ENCODE peak calls at places on chromosomes 11 and 22, in seven cellular contexts. Z is choroid plexus epithelial cell, B is AG09309, Q is thoracic aorta, S is left ventricle myocardium inferior, K is testis, A is psoas muscle. E is an unnamed sample.

GRCh38 chr11:124917115-124917637 is 1.9 kb upstream of the HEPN1 start:
- DNase-seq in Q (no peak), K (no peak), B (no peak), Z (peak), S (no peak), A (no peak), E (peak)

GRCh38 chr11:129643031-129643721 is 172.5 kb upstream of the TMEM45B start:
- DNase-seq in Z (peak), Q (no peak), K (no peak), B (no peak), S (no peak), A (no peak), E (peak)

GRCh38 chr22:16960884-16961249 is 47.2 kb downstream of the GAB4 start:
- DNase-seq in B (no peak), Z (no peak), A (no peak), S (no peak), Q (no peak), K (no peak), E (no peak)

GRCh38 chr11:128544625-128545024 is 42.7 kb downstream of the ETS1 start:
- DNase-seq in S (no peak), Z (peak), Q (no peak), K (no peak), A (no peak), B (no peak), E (peak)

GRCh38 chr22:50139843-50140415 is 30.6 kb upstream of the PANX2 start:
- DNase-seq in S (no peak), A (no peak), B (no peak), K (no peak), Z (no peak), Q (no peak), E (no peak)

GRCh38 chr11:130886704-130887103 is 29.6 kb downstream of the SNX19 start:
- DNase-seq in A (no peak), Z (peak), B (no peak), S (no peak), K (no peak), Q (no peak), E (no peak)

GRCh38 chr11:61406991-61407728 is 14.8 kb downstream of the TMEM216 start:
- DNase-seq in K (no peak), B (no peak), S (no peak), Z (no peak), Q (no peak), A (no peak), E (no peak)

GRCh38 chr11:112628676-112629075 is 332.5 kb upstream of the NCAM1 start:
- DNase-seq in Z (no peak), A (no peak), B (no peak), S (no peak), Q (no peak), K (no peak), E (no peak)

GRCh38 chr11:18780329-18780728 is 11.3 kb downstream of the PTPN5 start:
- DNase-seq in Q (no peak), K (no peak), B (no peak), Z (no peak), S (no peak), A (no peak), E (no peak)

GRCh38 chr11:62770778-62771143 is 435 bp upstream of the TAF6L start:
- DNase-seq in B (no peak), S (no peak), A (peak), K (no peak), Q (no peak), Z (peak), E (peak)

GRCh38 chr11:84780689-84781293 is 846.4 kb downstream of the DLG2 start:
- DNase-seq in Q (no peak), S (no peak), K (no peak), Z (peak), B (no peak), A (no peak), E (peak)

GRCh38 chr11:7485136-7485853 is at the start of gene OLFML1:
- DNase-seq in Q (no peak), Z (peak), B (no peak), K (peak), A (no peak), S (peak), E (peak)

GRCh38 chr11:95994340-95994728 is 70.4 kb upstream of the MTMR2 start:
- DNase-seq in S (no peak), A (no peak), Z (no peak), Q (no peak), K (no peak), B (no peak), E (no peak)

GRCh38 chr11:119722281-119722794 is 6.7 kb downstream of the NECTIN1 start:
- DNase-seq in A (no peak), S (no peak), B (no peak), Q (no peak), K (no peak), Z (no peak), E (no peak)

GRCh38 chr11:22792497-22792896 is 37.1 kb downstream of the SVIP start:
- DNase-seq in Z (peak), B (no peak), A (no peak), S (no peak), Q (no peak), K (peak), E (peak)

GRCh38 chr11:82546556-82547162 is 187.0 kb downstream of the FAM181B start:
- DNase-seq in A (no peak), B (no peak), Z (no peak), Q (no peak), S (no peak), K (no peak), E (no peak)

GRCh38 chr11:76638267-76639197 is 32.0 kb downstream of the LRRC32 start:
- DNase-seq in S (no peak), A (no peak), B (no peak), Z (no peak), Q (no peak), K (no peak), E (no peak)

GRCh38 chr22:27988704-27989103 is 69.6 kb upstream of the PITPNB start:
- DNase-seq in S (no peak), Z (no peak), A (no peak), K (no peak), B (no peak), Q (no peak), E (no peak)

GRCh38 chr11:131137046-131137445 is 220.8 kb upstream of the SNX19 start:
- DNase-seq in S (no peak), B (no peak), K (no peak), Z (peak), Q (no peak), A (no peak), E (peak)

GRCh38 chr22:46835693-46836092 is 73.2 kb downstream of the TBC1D22A start:
- DNase-seq in Z (no peak), K (no peak), A (no peak), B (no peak), Q (no peak), S (no peak), E (no peak)

GRCh38 chr11:19672591-19673206 is 39.9 kb upstream of the NAV2 start:
- DNase-seq in Z (no peak), Q (no peak), B (no peak), A (no peak), K (no peak), S (no peak), E (no peak)

GRCh38 chr11:95419915-95420314 is 188.9 kb upstream of the SESN3 start:
- DNase-seq in B (peak), Q (no peak), K (no peak), A (no peak), S (no peak), Z (peak), E (peak)

GRCh38 chr11:44833221-44833620 is 106.5 kb downstream of the TSPAN18 start:
- DNase-seq in S (no peak), B (no peak), Z (no peak), Q (no peak), A (no peak), K (no peak), E (no peak)

GRCh38 chr11:66727282-66727882 is 1.6 kb downstream of the SPTBN2 start:
- DNase-seq in Z (peak), B (no peak), K (peak), S (no peak), A (peak), Q (no peak), E (no peak)

GRCh38 chr11:75722669-75723042 is 5.0 kb downstream of the MOGAT2 start:
- DNase-seq in Z (no peak), S (no peak), A (no peak), K (no peak), B (no peak), Q (no peak), E (no peak)

GRCh38 chr11:103530257-103530656 is 421.0 kb downstream of the DYNC2H1 start:
- DNase-seq in S (no peak), Q (no peak), Z (peak), K (no peak), B (no peak), A (no peak), E (no peak)

GRCh38 chr11:2137202-2138071 is 1.8 kb downstream of the IGF2 start:
- DNase-seq in A (peak), S (peak), K (peak), Z (peak), B (no peak), Q (no peak), E (peak)

GRCh38 chr22:38086942-38087341 is 3.0 kb upstream of the SLC16A8 start:
- DNase-seq in Q (no peak), B (no peak), S (no peak), Z (no peak), A (peak), K (no peak), E (no peak)

GRCh38 chr22:38089474-38089851 is 5.5 kb upstream of the SLC16A8 start:
- DNase-seq in Z (no peak), A (no peak), S (no peak), K (no peak), B (no peak), Q (no peak), E (no peak)

GRCh38 chr22:38088723-38089473 is 4.9 kb upstream of the SLC16A8 start:
- DNase-seq in A (no peak), S (peak), B (no peak), Z (no peak), Q (no peak), K (no peak), E (peak)

GRCh38 chr22:38086001-38086845 is 2.2 kb upstream of the SLC16A8 start:
- DNase-seq in K (no peak), B (no peak), S (no peak), Z (no peak), Q (no peak), A (peak), E (no peak)

GRCh38 chr22:38087855-38088254 is 3.9 kb upstream of the SLC16A8 start:
- DNase-seq in K (no peak), A (no peak), B (no peak), Q (no peak), Z (no peak), S (no peak), E (no peak)
- H3K4me3 ChIP-seq in K (no peak), A (no peak), B (no peak), Q (no peak), Z (no peak), S (no peak), E (no peak)

DNA sequence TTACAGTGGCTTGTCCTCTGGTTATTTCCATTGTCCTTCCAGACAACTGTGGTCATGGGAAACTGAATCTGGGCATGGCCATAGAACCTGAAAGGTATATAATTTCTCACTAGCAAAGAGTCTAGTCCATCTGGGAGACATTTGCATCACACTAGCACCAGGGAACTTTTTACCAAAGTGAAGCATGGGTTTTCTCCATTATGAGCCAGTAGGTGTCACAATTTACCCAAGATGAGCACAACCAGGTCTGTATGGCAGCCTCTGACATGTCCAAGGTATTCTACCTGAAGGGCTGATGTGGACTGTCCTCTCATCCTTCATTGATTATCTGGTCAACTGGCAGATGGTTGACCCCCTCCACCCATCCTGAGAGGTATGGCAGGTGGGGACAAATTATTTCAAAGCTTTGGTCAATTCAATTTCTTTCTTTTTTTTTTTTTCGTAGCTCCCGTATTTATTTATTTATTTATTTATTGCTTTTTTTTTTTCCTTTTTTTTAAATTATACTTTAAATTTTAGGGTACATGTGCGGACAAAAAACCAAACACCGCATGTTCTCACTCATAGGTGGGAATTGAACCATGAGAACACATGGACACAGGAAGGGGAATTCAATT is 425.9 kb downstream of the TMEM135 start:
- DNase-seq in B (no peak), K (no peak), A (no peak), S (no peak), Q (no peak), Z (peak), E (peak)
- TF ChIP-seq CTCF in B (peak), K (no peak), A (no peak), S (no peak), Q (no peak), Z (peak), E (peak)

GRCh38 chr22:35220221-35220620 is 37.1 kb upstream of the HMGXB4 start:
- DNase-seq in K (no peak), A (no peak), B (no peak), S (no peak), Z (no peak), Q (no peak), E (no peak)
- H3K4me3 ChIP-seq in K (no peak), A (no peak), B (no peak), S (no peak), Z (no peak), Q (no peak), E (no peak)

GRCh38 chr11:74701351-74701750 is 29.9 kb downstream of the CHRDL2 start:
- DNase-seq in S (no peak), A (no peak), B (no peak), Q (no peak), Z (peak), K (no peak), E (no peak)
- TF ChIP-seq CTCF in S (no peak), A (no peak), B (no peak), Q (no peak), Z (peak), K (no peak), E (peak)

GRCh38 chr11:114400222-114400973 is at the start of the genes C11orf71 and RBM7:
- DNase-seq in S (peak), A (peak), Z (peak), Q (peak), B (peak), K (peak), E (peak)

GRCh38 chr11:114399490-114399889 is 821 bp downstream of the C11orf71 start:
- DNase-seq in A (no peak), Q (no peak), B (no peak), K (no peak), S (no peak), Z (no peak), E (no peak)

GRCh38 chr11:114399903-114400221 is 449 bp downstream of the C11orf71 start:
- DNase-seq in K (no peak), Z (peak), Q (peak), S (no peak), A (no peak), B (no peak), E (no peak)

GRCh38 chr11:114397349-114397982 is 2.8 kb downstream of the C11orf71 start:
- DNase-seq in K (no peak), A (no peak), S (no peak), B (no peak), Z (no peak), Q (no peak), E (no peak)

DNA sequence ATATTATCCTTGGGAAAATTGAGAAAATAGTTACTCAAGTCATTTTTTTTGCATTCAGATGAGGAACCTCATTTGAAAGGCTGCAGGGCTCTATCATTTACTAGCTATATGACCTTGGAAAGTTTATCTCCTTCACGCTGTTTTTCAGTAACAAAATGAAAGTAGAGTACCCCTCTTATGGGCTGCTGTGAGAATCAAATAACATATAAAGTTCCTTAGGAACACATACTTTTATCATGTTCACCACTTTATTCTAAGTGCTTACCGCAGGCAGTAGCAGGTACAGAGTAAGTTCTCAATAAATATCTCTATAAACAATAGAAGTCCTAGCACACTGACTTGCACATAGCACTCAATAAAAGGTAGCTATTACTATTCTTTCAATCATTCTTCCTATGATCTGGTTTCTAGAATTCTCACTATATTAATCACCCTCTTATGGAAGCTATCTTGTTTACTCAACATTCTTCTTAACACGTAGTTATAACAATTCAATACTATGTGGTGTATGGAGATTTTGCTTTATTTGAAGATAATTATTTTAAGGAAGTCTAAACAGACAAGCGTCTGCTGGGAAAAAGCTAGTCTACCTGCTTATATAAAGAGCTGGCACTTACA is 1.9 kb downstream of the C11orf71 start:
- DNase-seq in A (no peak), B (no peak), S (no peak), Z (no peak), Q (no peak), K (no peak), E (no peak)
- H3K4me3 ChIP-seq in A (peak), B (no peak), S (peak), Z (no peak), Q (no peak), K (no peak), E (no peak)

DNA sequence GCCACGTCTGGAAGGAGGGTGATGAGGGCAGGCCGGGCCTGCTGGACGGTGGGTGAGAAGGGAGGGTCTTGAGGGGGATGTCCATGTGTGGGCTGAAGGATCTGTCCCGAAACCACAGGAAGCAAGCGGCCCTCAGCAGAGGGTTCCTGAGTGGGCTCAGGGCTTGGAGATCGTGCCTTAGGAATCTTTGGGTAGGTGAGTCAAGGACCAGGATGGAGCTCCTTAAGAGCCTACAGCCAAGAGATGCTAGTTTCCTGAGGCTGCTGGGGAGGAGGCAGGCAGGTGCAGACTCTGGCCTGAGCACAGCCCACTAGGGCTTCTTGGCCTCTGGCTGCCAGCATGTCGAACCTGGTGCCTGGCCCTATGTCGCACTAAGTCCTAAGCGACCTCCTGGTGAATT is 19.3 kb downstream of the GNAZ start:
- DNase-seq in Q (no peak), Z (no peak), K (no peak), A (no peak), B (no peak), S (no peak), E (no peak)
- TF ChIP-seq CTCF in Q (no peak), Z (no peak), K (no peak), A (no peak), B (no peak), S (no peak), E (no peak)

E was measured in AG10803.